ENCODE peak calls at places on chromosomes 11 and 22, in ten cellular contexts. A is Right ventricle myocardium superior; K is stimulated activated CD4-positive, alpha-beta T cell treated with anti-CD3 and anti-CD28 coated beads, Interleukin-15, amount 100 ng/mL, for 1 hour; V is lower leg skin; F is HEK293T; Y is smooth muscle cell of the brain vasculature; I is activated CD8-positive, alpha-beta memory T cell treated with anti-CD3 and anti-CD28 coated beads, Interleukin-2, amount 50 U/mL, for 4 hours; P is M059J; G is astrocyte of the spinal cord; B is AG10803. Z is an unnamed sample.

GRCh38 chr22:32538516-32538915 is 63.9 kb downstream of the FBXO7 start:
- DNase-seq in A (no peak), K (no peak), V (no peak), F (no peak), Y (no peak), I (no peak), P (no peak), G (no peak), B (no peak), Z (no peak)

GRCh38 chr11:72048718-72049460 is 31.5 kb downstream of the NUMA1 start:
- DNase-seq in A (no peak), K (no peak), V (no peak), F (no peak), Y (no peak), I (no peak), P (no peak), G (no peak), B (no peak), Z (no peak)

GRCh38 chr22:42309865-42310264 is 39.4 kb upstream of the TCF20 start:
- DNase-seq in A (no peak), K (no peak), V (no peak), F (no peak), Y (no peak), I (no peak), P (no peak), G (no peak), B (no peak), Z (no peak)

GRCh38 chr22:44260216-44261035 is 52.3 kb downstream of the SHISAL1 start:
- DNase-seq in A (no peak), K (no peak), V (peak; percentile 70), F (no peak), Y (no peak), I (no peak), P (no peak), G (no peak), B (no peak), Z (no peak)

GRCh38 chr11:128658499-128658898 is 35.4 kb upstream of the FLI1 start:
- DNase-seq in A (no peak), K (no peak), V (no peak), F (no peak), Y (no peak), I (no peak), P (no peak), G (no peak), B (no peak), Z (no peak)

GRCh38 chr11:74492084-74492483 is 1.4 kb downstream of the LIPT2 start:
- DNase-seq in A (no peak), K (no peak), V (no peak), F (no peak), Y (no peak), I (no peak), P (no peak), G (no peak), B (no peak), Z (no peak)

GRCh38 chr22:46578824-46579561 is 41.2 kb upstream of the GRAMD4 start:
- DNase-seq in A (peak; percentile 81), K (no peak), V (no peak), F (no peak), Y (no peak), I (peak; percentile 14), P (no peak), G (peak; percentile 39), B (peak; percentile 54), Z (peak; percentile 83)

GRCh38 chr11:1197886-1198765 is 24.7 kb upstream of the MUC5B start:
- DNase-seq in A (peak; percentile 34), K (no peak), V (peak; percentile 77), F (no peak), Y (no peak), I (peak; percentile 14), P (no peak), G (no peak), B (no peak), Z (no peak)

GRCh38 chr11:69398529-69399492 is 82.7 kb upstream of the LINC01488 start:
- DNase-seq in A (peak; percentile 31), K (no peak), V (no peak), F (no peak), Y (no peak), I (no peak), P (peak; percentile 90), G (peak; percentile 55), B (peak; percentile 79), Z (no peak)

GRCh38 chr11:77397631-77398030 is 76.3 kb downstream of the PAK1 start:
- DNase-seq in A (no peak), K (no peak), V (no peak), F (no peak), Y (no peak), I (no peak), P (no peak), G (no peak), B (no peak), Z (peak; percentile 81)

GRCh38 chr11:120597250-120597649 is 85.7 kb downstream of the GRIK4 start:
- DNase-seq in A (no peak), K (no peak), V (no peak), F (no peak), Y (no peak), I (no peak), P (no peak), G (no peak), B (no peak), Z (no peak)

GRCh38 chr11:21761000-21761399 is 431.9 kb upstream of the ANO5 start:
- DNase-seq in A (no peak), K (no peak), V (no peak), F (no peak), Y (no peak), I (no peak), P (no peak), G (no peak), B (no peak), Z (no peak)